ENCODE peak calls at places on chromosomes 3 and 15, in seven cellular contexts. K is MV-4-11, R is foreskin fibroblast, M is WTC11, B is astrocyte of the spinal cord, N is T-cell, V is NCI-H2081 treated with DMSO at 0.1 percent for 48 hours. C is an unnamed sample.

GRCh38 chr3:48077835-48078234 is 61.6 kb upstream of the MAP4 start:
- DNase-seq in K (no peak), R (peak), M (no peak), B (peak), N (no peak), V (no peak), C (no peak)

GRCh38 chr3:160413613-160414248 is 14.3 kb downstream of the SMC4 start:
- DNase-seq in K (peak), R (peak), M (peak), B (peak), N (peak), V (peak), C (peak)

GRCh38 chr15:66293419-66294156 is at the start of gene DIS3L:
- DNase-seq in K (peak), R (peak), M (peak), B (peak), N (peak), V (no peak), C (peak)

GRCh38 chr15:90412356-90413194 is 24.5 kb downstream of the IQGAP1 start:
- DNase-seq in K (peak), R (no peak), M (no peak), B (peak), N (no peak), V (no peak), C (no peak)

GRCh38 chr3:27090265-27091041 is 278.7 kb downstream of the NEK10 start:
- DNase-seq in K (peak), R (no peak), M (no peak), B (no peak), N (no peak), V (no peak), C (no peak)

GRCh38 chr3:104273046-104273649 is 1093.6 kb upstream of the ALCAM start:
- DNase-seq in K (no peak), R (peak), M (no peak), B (peak), N (no peak), V (no peak), C (no peak)

GRCh38 chr3:59784164-59784563 is 734.3 kb upstream of the CFAP20DC start:
- DNase-seq in K (no peak), R (no peak), M (no peak), B (no peak), N (no peak), V (no peak), C (no peak)

GRCh38 chr15:62624541-62625399 is 417.8 kb upstream of the TPM1 start:
- DNase-seq in K (peak), R (peak), M (no peak), B (peak), N (no peak), V (no peak), C (no peak)

GRCh38 chr3:52004158-52004787 is 8.6 kb upstream of the RPL29 start:
- DNase-seq in K (peak), R (peak), M (peak), B (peak), N (no peak), V (no peak), C (no peak)

GRCh38 chr15:50636146-50636545 is 50.5 kb downstream of the TRPM7 start:
- DNase-seq in K (no peak), R (no peak), M (no peak), B (no peak), N (no peak), V (no peak), C (no peak)

GRCh38 chr3:107283948-107284347 is 93.3 kb upstream of the CCDC54 start:
- DNase-seq in K (no peak), R (no peak), M (no peak), B (no peak), N (no peak), V (no peak), C (no peak)

GRCh38 chr15:99435138-99435695 is 130.6 kb upstream of the MEF2A start:
- DNase-seq in K (no peak), R (no peak), M (no peak), B (no peak), N (no peak), V (peak), C (no peak)

GRCh38 chr15:59892995-59893394 is 111.1 kb upstream of the FOXB1 start:
- DNase-seq in K (no peak), R (no peak), M (peak), B (peak), N (no peak), V (no peak), C (no peak)

GRCh38 chr3:13584901-13585300 is 36.0 kb downstream of the FBLN2 start:
- DNase-seq in K (no peak), R (no peak), M (peak), B (no peak), N (no peak), V (no peak), C (no peak)

C was measured in T-helper 9 cell.